ENCODE peak calls at places on chromosomes 7 and 10, in seven cellular contexts. Y is cardiac muscle cell, I is neural progenitor cell, C is type B pancreatic cell, U is A549, H is Calu3, G is mammary epithelial cell. B is an unnamed sample.

GRCh38 chr7:17062433-17063383 is 180.9 kb upstream of the AGR3 start:
- DNase-seq in U (no peak), G (no peak), C (no peak), I (no peak), H (no peak), Y (peak), B (no peak)

GRCh38 chr10:24910574-24910973 is 41.8 kb downstream of the PRTFDC1 start:
- DNase-seq in C (no peak), H (no peak), G (no peak), I (no peak), Y (no peak), U (no peak), B (no peak)

GRCh38 chr10:65234261-65234660 is 1691.6 kb upstream of the LRRTM3 start:
- DNase-seq in G (peak), I (no peak), Y (no peak), U (no peak), H (no peak), C (no peak), B (no peak)

GRCh38 chr7:69399038-69399800 is 199.1 kb upstream of the AUTS2 start:
- DNase-seq in I (peak), U (peak), C (no peak), H (no peak), Y (peak), G (no peak), B (no peak)

GRCh38 chr10:14953452-14954000 is 370 bp downstream of the DCLRE1C start:
- DNase-seq in C (no peak), Y (peak), U (peak), G (peak), I (peak), H (peak), B (peak)

GRCh38 chr10:47406870-47407648 is 23.0 kb upstream of the ZNF488 start:
- DNase-seq in U (peak), I (no peak), C (no peak), Y (peak), H (peak), G (peak), B (no peak)

GRCh38 chr10:86553639-86554038 is 32.0 kb upstream of the WAPL start:
- DNase-seq in Y (peak), G (no peak), U (no peak), C (no peak), H (no peak), I (peak), B (no peak)

GRCh38 chr10:2122431-2123124 is 385.3 kb upstream of the ADARB2 start:
- DNase-seq in G (peak), Y (no peak), I (no peak), U (no peak), H (no peak), C (no peak), B (no peak)

GRCh38 chr7:26156454-26157365 is 4.7 kb downstream of the NFE2L3 start:
- DNase-seq in H (peak), Y (peak), G (peak), U (peak), I (no peak), C (no peak), B (no peak)

GRCh38 chr10:98262571-98262970 is 5.4 kb downstream of the LOXL4 start:
- DNase-seq in H (peak), Y (peak), G (peak), C (peak), I (no peak), U (no peak), B (peak)

GRCh38 chr10:3806603-3807002 is 21.6 kb upstream of the KLF6 start:
- DNase-seq in U (no peak), H (peak), C (no peak), G (peak), I (no peak), Y (peak), B (no peak)

GRCh38 chr10:131937832-131938231 is 37.0 kb downstream of the PPP2R2D start:
- DNase-seq in U (no peak), H (no peak), G (no peak), Y (no peak), I (no peak), C (no peak), B (no peak)

GRCh38 chr7:114818501-114818900 is 103.4 kb upstream of the MDFIC start:
- DNase-seq in C (no peak), Y (peak), G (peak), U (peak), I (no peak), H (no peak), B (no peak)

GRCh38 chr10:94324609-94325233 is 38.0 kb downstream of the NOC3L start:
- DNase-seq in C (no peak), Y (no peak), G (peak), I (no peak), U (no peak), H (no peak), B (no peak)

GRCh38 chr7:41287559-41288335 is 415.1 kb downstream of the INHBA start:
- DNase-seq in Y (peak), H (no peak), I (no peak), C (no peak), G (no peak), U (no peak), B (no peak)

DNA sequence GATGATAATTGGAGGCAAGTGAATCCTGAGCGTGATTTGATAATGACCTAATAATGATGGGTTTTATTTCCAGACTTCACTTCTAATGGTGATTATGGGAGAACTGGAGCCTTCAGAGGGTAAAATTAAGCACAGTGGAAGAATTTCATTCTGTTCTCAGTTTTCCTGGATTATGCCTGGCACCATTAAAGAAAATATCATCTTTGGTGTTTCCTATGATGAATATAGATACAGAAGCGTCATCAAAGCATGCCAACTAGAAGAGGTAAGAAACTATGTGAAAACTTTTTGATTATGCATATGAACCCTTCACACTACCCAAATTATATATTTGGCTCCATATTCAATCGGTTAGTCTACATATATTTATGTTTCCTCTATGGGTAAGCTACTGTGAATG is 79.6 kb downstream of the CFTR start:
- DNase-seq in C (no peak), Y (no peak), I (no peak), G (no peak), U (no peak), H (no peak), B (no peak)
- TF ChIP-seq CTCF in C (no peak), Y (no peak), I (no peak), G (no peak), U (no peak), H (no peak), B (no peak)

GRCh38 chr10:111037868-111038267 is 39.0 kb upstream of the ADRA2A start:
- DNase-seq in C (no peak), Y (peak), H (no peak), I (no peak), U (peak), G (no peak), B (no peak)
- TF ChIP-seq CTCF in C (peak), Y (peak), H (no peak), I (peak), U (no peak), G (peak), B (peak)

DNA sequence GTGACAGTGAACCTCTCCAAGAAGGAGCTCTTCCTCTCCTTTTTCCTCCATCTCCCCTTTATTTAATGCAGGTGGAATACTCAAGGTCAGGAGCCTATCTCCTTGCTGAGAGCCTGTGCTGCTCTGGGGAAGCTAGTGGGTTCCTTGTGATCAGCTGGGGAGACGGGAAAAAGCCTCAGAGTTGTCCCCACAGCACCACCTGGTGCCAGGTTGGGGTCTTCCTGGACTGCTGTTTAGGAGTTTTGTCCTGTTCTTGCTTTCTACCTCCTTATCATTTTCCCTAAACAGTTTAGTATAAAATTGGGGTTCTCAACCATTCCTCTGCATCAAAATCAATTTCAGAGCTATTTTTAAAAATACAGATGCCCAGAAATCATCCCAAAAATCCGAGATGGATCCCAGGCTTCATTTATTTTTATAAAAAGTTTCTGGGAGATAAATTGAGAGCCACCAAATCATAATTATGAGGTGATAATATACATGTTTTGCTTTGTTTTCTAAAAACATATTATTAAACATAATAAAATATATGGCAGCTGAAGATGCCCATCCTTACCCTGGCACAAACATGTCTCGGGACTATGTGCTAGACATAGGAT is 44.3 kb downstream of the MACC1 start:
- DNase-seq in Y (peak), G (peak), H (peak), C (no peak), U (peak), I (peak), B (no peak)
- TF ChIP-seq CTCF in Y (peak), G (peak), H (peak), C (peak), U (peak), I (peak), B (peak)

DNA sequence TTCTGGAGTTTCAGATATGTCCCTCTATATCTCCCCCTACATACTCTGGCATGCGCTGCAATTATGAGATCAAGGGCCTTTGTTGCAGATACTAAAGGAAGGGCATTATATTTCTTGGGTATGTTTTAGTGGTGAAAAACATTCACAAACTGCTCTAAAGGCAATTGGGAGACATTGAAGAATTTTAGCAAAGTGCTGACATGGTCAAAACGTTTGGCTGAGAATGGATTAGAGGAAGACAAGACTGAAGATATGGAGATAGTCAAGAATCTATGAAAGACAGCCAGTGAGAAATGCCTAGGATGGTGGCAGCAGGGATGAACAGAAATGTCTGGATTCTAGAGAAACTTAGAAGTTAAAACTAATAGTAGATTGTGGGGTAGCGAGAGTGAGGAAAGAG is 104.5 kb upstream of the CABCOCO1 start:
- DNase-seq in H (no peak), U (no peak), I (no peak), C (no peak), G (no peak), Y (no peak), B (no peak)
- TF ChIP-seq CTCF in H (no peak), U (no peak), I (no peak), C (no peak), G (no peak), Y (no peak), B (no peak)

DNA sequence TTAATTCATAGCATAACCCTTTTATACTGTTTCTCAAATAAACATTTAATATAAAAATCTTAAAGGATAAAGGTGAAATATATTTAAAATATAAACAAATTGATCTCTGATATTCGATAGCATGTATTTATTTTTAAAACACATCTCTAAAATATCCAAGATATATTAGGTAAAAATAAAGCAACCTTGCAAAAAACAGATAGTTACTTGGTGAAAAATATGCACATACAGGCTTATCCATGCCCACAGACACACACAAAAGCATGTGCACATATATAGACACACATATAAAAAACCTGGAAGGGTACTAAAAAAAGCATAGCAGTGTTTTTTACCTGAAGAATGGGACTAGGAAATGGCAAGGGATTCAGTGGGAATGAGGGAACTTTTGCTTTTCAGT is 19.8 kb downstream of the POT1 start:
- DNase-seq in G (no peak), C (no peak), H (no peak), I (no peak), U (no peak), Y (no peak), B (no peak)
- TF ChIP-seq CTCF in G (no peak), C (no peak), H (no peak), I (no peak), U (no peak), Y (no peak), B (no peak)

GRCh38 chr7:112079122-112079521 is 127.1 kb downstream of the DOCK4 start:
- DNase-seq in C (no peak), I (no peak), Y (no peak), G (no peak), H (no peak), U (no peak), B (no peak)

GRCh38 chr7:112081778-112082177 is 124.4 kb downstream of the DOCK4 start:
- DNase-seq in I (no peak), Y (no peak), H (no peak), U (no peak), G (no peak), C (no peak), B (no peak)

GRCh38 chr7:112080974-112081373 is 125.2 kb downstream of the DOCK4 start:
- DNase-seq in Y (peak), H (no peak), U (no peak), G (no peak), C (no peak), I (no peak), B (no peak)

GRCh38 chr7:112080441-112080840 is 125.8 kb downstream of the DOCK4 start:
- DNase-seq in I (no peak), H (no peak), U (peak), C (no peak), Y (peak), G (peak), B (no peak)

GRCh38 chr7:112079671-112080070 is 126.5 kb downstream of the DOCK4 start:
- DNase-seq in C (no peak), U (no peak), G (no peak), H (no peak), Y (peak), I (no peak), B (no peak)
- TF ChIP-seq CTCF in C (peak), U (no peak), G (no peak), H (no peak), Y (peak), I (no peak), B (peak)

DNA sequence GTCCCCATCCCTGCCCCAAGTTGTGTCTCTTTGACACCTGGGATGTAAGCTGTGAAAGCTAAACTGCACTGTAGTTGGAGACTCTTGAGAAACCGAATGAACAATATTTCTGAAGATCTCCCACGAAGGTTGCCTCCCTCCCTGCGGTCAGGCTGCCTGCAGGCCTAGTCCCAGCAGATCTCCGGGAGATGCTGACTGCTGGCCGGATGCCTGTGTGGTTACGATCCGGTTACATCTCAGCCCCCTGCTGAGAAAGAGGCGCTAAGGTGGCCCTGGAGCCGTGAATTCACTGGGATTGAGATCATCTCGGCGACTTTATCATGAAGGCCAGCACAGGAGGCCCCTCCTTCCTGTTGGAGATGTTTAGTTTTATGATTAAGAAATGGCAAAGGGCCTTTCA is 177.8 kb downstream of the PRKAG2 start:
- DNase-seq in C (no peak), Y (peak), G (peak), I (no peak), H (no peak), U (peak), B (peak)
- TF ChIP-seq CTCF in C (no peak), Y (no peak), G (no peak), I (no peak), H (no peak), U (no peak), B (no peak)

GRCh38 chr7:150966002-150966401 is 12.1 kb downstream of the KCNH2 start:
- DNase-seq in G (no peak), I (peak), U (peak), Y (no peak), C (no peak), H (peak), B (no peak)
- TF ChIP-seq CTCF in G (no peak), I (peak), U (no peak), Y (no peak), C (peak), H (peak), B (peak)

GRCh38 chr10:118481871-118482270 is 113.6 kb downstream of the PRLHR start:
- DNase-seq in C (no peak), H (no peak), G (no peak), I (no peak), U (no peak), Y (no peak), B (no peak)

GRCh38 chr10:118485641-118486040 is 109.8 kb downstream of the PRLHR start:
- DNase-seq in H (no peak), G (no peak), I (no peak), C (no peak), U (no peak), Y (no peak), B (no peak)

GRCh38 chr10:118482393-118483331 is 112.8 kb downstream of the PRLHR start:
- DNase-seq in I (no peak), G (no peak), H (no peak), U (no peak), C (no peak), Y (no peak), B (no peak)

GRCh38 chr10:118484152-118484871 is 111.1 kb downstream of the PRLHR start:
- DNase-seq in H (no peak), I (no peak), C (no peak), G (no peak), U (no peak), Y (no peak), B (no peak)

DNA sequence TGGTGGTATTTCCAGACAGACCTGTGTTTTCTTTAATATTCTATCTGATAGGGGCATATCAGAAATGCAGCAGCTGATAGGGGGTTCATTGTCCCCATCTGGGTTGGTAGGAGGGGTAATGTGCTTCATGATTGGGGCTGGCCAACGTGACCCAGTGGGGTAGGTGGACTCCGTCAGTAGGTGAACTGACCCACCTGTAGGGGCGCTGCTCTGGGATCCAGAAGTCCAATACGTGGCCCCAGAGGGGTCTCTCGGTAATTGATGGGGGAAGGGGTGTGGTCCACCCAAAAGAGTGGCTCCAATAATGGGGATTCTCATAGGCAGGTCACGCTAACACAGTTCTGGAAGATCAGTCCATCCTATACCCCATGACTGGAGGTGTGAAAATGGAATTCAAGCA is 112.0 kb downstream of the PRLHR start:
- DNase-seq in I (no peak), G (no peak), C (no peak), U (no peak), H (no peak), Y (no peak), B (no peak)
- TF ChIP-seq CTCF in I (no peak), G (no peak), C (no peak), U (no peak), H (no peak), Y (no peak), B (no peak)